ENCODE peak calls at places on chromosomes 11 and 22, in six cellular contexts. One of them, this sample, is unnamed.

GRCh38 chr11:9972917-9973504 is 309.1 kb downstream of the SWAP70 start:
- DNase-seq in CD4-positive, alpha-beta T cell: peak; percentile 11
- DNase-seq in NCI-H1694 treated with DMSO at 0.1 percent for 48 hours: peak; percentile 32
- DNase-seq in stimulated activated CD4-positive, alpha-beta T cell treated with anti-CD3 and anti-CD28 coated beads, TNF-alpha, amount 100 ng/mL, for 4 hours: no peak
- DNase-seq in vagina: no peak
- DNase-seq in BJ: no peak
- DNase-seq in this sample: peak; percentile 74

GRCh38 chr11:47248304-47248663 is 330 bp downstream of the ACP2 start:
- DNase-seq in vagina: no peak
- DNase-seq in CD4-positive, alpha-beta T cell: no peak
- DNase-seq in BJ: no peak
- DNase-seq in NCI-H1694 treated with DMSO at 0.1 percent for 48 hours: no peak
- DNase-seq in stimulated activated CD4-positive, alpha-beta T cell treated with anti-CD3 and anti-CD28 coated beads, TNF-alpha, amount 100 ng/mL, for 4 hours: no peak
- DNase-seq in this sample: peak; percentile 61

GRCh38 chr22:37176464-37177061 is 11.5 kb downstream of the C1QTNF6 start:
- DNase-seq in BJ: no peak
- DNase-seq in CD4-positive, alpha-beta T cell: no peak
- DNase-seq in vagina: no peak
- DNase-seq in stimulated activated CD4-positive, alpha-beta T cell treated with anti-CD3 and anti-CD28 coated beads, TNF-alpha, amount 100 ng/mL, for 4 hours: no peak
- DNase-seq in NCI-H1694 treated with DMSO at 0.1 percent for 48 hours: no peak
- DNase-seq in this sample: peak; percentile 90

GRCh38 chr22:36331912-36332622 is 55.7 kb downstream of the MYH9 start:
- DNase-seq in vagina: no peak
- DNase-seq in stimulated activated CD4-positive, alpha-beta T cell treated with anti-CD3 and anti-CD28 coated beads, TNF-alpha, amount 100 ng/mL, for 4 hours: no peak
- DNase-seq in CD4-positive, alpha-beta T cell: peak; percentile 54
- DNase-seq in BJ: no peak
- DNase-seq in NCI-H1694 treated with DMSO at 0.1 percent for 48 hours: peak; percentile 67
- DNase-seq in this sample: peak; percentile 59

GRCh38 chr11:103035656-103036434 is 56.1 kb downstream of the DCUN1D5 start:
- DNase-seq in NCI-H1694 treated with DMSO at 0.1 percent for 48 hours: peak; percentile 28
- DNase-seq in stimulated activated CD4-positive, alpha-beta T cell treated with anti-CD3 and anti-CD28 coated beads, TNF-alpha, amount 100 ng/mL, for 4 hours: peak; percentile 29
- DNase-seq in BJ: peak; percentile 52
- DNase-seq in vagina: no peak
- DNase-seq in CD4-positive, alpha-beta T cell: no peak
- DNase-seq in this sample: peak; percentile 86

GRCh38 chr11:46693597-46694012 is 6.8 kb downstream of the ARHGAP1 start:
- DNase-seq in CD4-positive, alpha-beta T cell: no peak
- DNase-seq in BJ: no peak
- DNase-seq in vagina: no peak
- DNase-seq in stimulated activated CD4-positive, alpha-beta T cell treated with anti-CD3 and anti-CD28 coated beads, TNF-alpha, amount 100 ng/mL, for 4 hours: no peak
- DNase-seq in NCI-H1694 treated with DMSO at 0.1 percent for 48 hours: no peak
- DNase-seq in this sample: peak; percentile 82

GRCh38 chr11:31656051-31656450 is 146.5 kb downstream of the ELP4 start:
- DNase-seq in BJ: no peak
- DNase-seq in stimulated activated CD4-positive, alpha-beta T cell treated with anti-CD3 and anti-CD28 coated beads, TNF-alpha, amount 100 ng/mL, for 4 hours: no peak
- DNase-seq in CD4-positive, alpha-beta T cell: no peak
- DNase-seq in vagina: no peak
- DNase-seq in NCI-H1694 treated with DMSO at 0.1 percent for 48 hours: no peak
- DNase-seq in this sample: peak; percentile 20

GRCh38 chr22:20141186-20142077 is 9.4 kb downstream of the CCDC188 start:
- DNase-seq in BJ: peak; percentile 41
- DNase-seq in NCI-H1694 treated with DMSO at 0.1 percent for 48 hours: no peak
- DNase-seq in vagina: no peak
- DNase-seq in stimulated activated CD4-positive, alpha-beta T cell treated with anti-CD3 and anti-CD28 coated beads, TNF-alpha, amount 100 ng/mL, for 4 hours: no peak
- DNase-seq in CD4-positive, alpha-beta T cell: no peak
- DNase-seq in this sample: peak; percentile 70

GRCh38 chr11:76462317-76462716 is 17.5 kb downstream of the EMSY start:
- DNase-seq in vagina: no peak
- DNase-seq in stimulated activated CD4-positive, alpha-beta T cell treated with anti-CD3 and anti-CD28 coated beads, TNF-alpha, amount 100 ng/mL, for 4 hours: no peak
- DNase-seq in BJ: no peak
- DNase-seq in CD4-positive, alpha-beta T cell: no peak
- DNase-seq in NCI-H1694 treated with DMSO at 0.1 percent for 48 hours: no peak
- DNase-seq in this sample: no peak

GRCh38 chr11:93611836-93612677 is 49.4 kb upstream of the CEP295 start:
- DNase-seq in vagina: no peak
- DNase-seq in NCI-H1694 treated with DMSO at 0.1 percent for 48 hours: no peak
- DNase-seq in CD4-positive, alpha-beta T cell: no peak
- DNase-seq in BJ: no peak
- DNase-seq in stimulated activated CD4-positive, alpha-beta T cell treated with anti-CD3 and anti-CD28 coated beads, TNF-alpha, amount 100 ng/mL, for 4 hours: no peak
- DNase-seq in this sample: no peak